ENCODE peak calls at places on chromosomes 12 and 14, in five cellular contexts. U, L, C, Z and S are unnamed samples.

GRCh38 chr14:21668377-21668776 is 5.2 kb downstream of the OR4E1 start:
- DNase-seq in U (no peak), L (no peak), C (no peak), Z (no peak), S (no peak)

GRCh38 chr12:90152897-90153624 is 444.4 kb upstream of the ATP2B1 start:
- DNase-seq in U (no peak), L (no peak), C (no peak), Z (no peak), S (no peak)

GRCh38 chr12:50926415-50926814 is 25.9 kb upstream of the HIGD1C start:
- DNase-seq in U (no peak), L (no peak), C (no peak), Z (no peak), S (no peak)

GRCh38 chr12:111942557-111942956 is 70.4 kb downstream of the TMEM116 start:
- DNase-seq in U (peak), L (no peak), C (no peak), Z (no peak), S (no peak)

GRCh38 chr14:84025258-84026012 is 1504.5 kb upstream of the FLRT2 start:
- DNase-seq in U (no peak), L (no peak), C (no peak), Z (no peak), S (no peak)

GRCh38 chr12:11801643-11802042 is 152.2 kb downstream of the ETV6 start:
- DNase-seq in U (no peak), L (no peak), C (no peak), Z (no peak), S (no peak)

GRCh38 chr12:85693093-85693665 is 143.0 kb downstream of the RASSF9 start:
- DNase-seq in U (no peak), L (no peak), C (no peak), Z (no peak), S (no peak)

GRCh38 chr12:42372154-42372791 is 46.3 kb downstream of the PPHLN1 start:
- DNase-seq in U (peak), L (no peak), C (peak), Z (peak), S (peak)

GRCh38 chr12:40464121-40464520 is 228.1 kb upstream of the CNTN1 start:
- DNase-seq in U (no peak), L (no peak), C (no peak), Z (no peak), S (no peak)

GRCh38 chr12:72313757-72314270 is 41.6 kb downstream of the TRHDE start:
- DNase-seq in U (no peak), L (no peak), C (no peak), Z (no peak), S (no peak)

GRCh38 chr12:65023485-65023884 is 97.6 kb downstream of the WIF1 start:
- DNase-seq in U (no peak), L (no peak), C (no peak), Z (no peak), S (no peak)

GRCh38 chr12:65765436-65765813 is 58.9 kb upstream of the HMGA2 start:
- DNase-seq in U (no peak), L (no peak), C (no peak), Z (no peak), S (no peak)

GRCh38 chr12:124542021-124542941 is 25.1 kb downstream of the NCOR2 start:
- DNase-seq in U (no peak), L (no peak), C (no peak), Z (no peak), S (no peak)

GRCh38 chr12:84912191-84913142 is at the start of gene SLC6A15:
- DNase-seq in U (no peak), L (peak), C (peak), Z (no peak), S (peak)

GRCh38 chr12:107894589-107894988 is 120.1 kb downstream of the ASCL4 start:
- DNase-seq in U (no peak), L (no peak), C (no peak), Z (no peak), S (no peak)

GRCh38 chr12:85557850-85558249 is 277.8 kb downstream of the ALX1 start:
- DNase-seq in U (no peak), L (no peak), C (no peak), Z (no peak), S (no peak)

GRCh38 chr14:23569443-23570151 is 2.0 kb upstream of the AP1G2 start:
- DNase-seq in U (no peak), L (peak), C (peak), Z (no peak), S (no peak)

GRCh38 chr12:122518908-122519307 is 7.8 kb downstream of the RSRC2 start:
- DNase-seq in U (no peak), L (no peak), C (no peak), Z (no peak), S (no peak)

GRCh38 chr14:27181304-27181703 is 583.5 kb upstream of the NOVA1 start:
- DNase-seq in U (no peak), L (no peak), C (no peak), Z (no peak), S (no peak)

GRCh38 chr12:123532808-123533649 is 490 bp downstream of the RILPL1 start:
- DNase-seq in U (no peak), L (peak), C (peak), Z (peak), S (no peak)

GRCh38 chr12:114041590-114041989 is 75.5 kb upstream of the RBM19 start:
- DNase-seq in U (no peak), L (no peak), C (no peak), Z (no peak), S (no peak)

GRCh38 chr12:114938487-114939210 is 254.7 kb upstream of the TBX3 start:
- DNase-seq in U (no peak), L (peak), C (no peak), Z (no peak), S (no peak)

GRCh38 chr14:44962573-44963528 is 861 bp downstream of the TOGARAM1 start:
- DNase-seq in U (no peak), L (peak), C (peak), Z (peak), S (peak)

GRCh38 chr12:32265920-32266319 is 133.4 kb upstream of the FGD4 start:
- DNase-seq in U (no peak), L (no peak), C (no peak), Z (no peak), S (no peak)

GRCh38 chr12:89906178-89906577 is 197.5 kb upstream of the ATP2B1 start:
- DNase-seq in U (no peak), L (no peak), C (no peak), Z (no peak), S (no peak)

GRCh38 chr12:78002878-78003277 is 172.2 kb downstream of the NAV3 start:
- DNase-seq in U (no peak), L (no peak), C (peak), Z (no peak), S (no peak)

GRCh38 chr14:99224948-99225347 is 47.0 kb downstream of the BCL11B start:
- DNase-seq in U (no peak), L (no peak), C (no peak), Z (no peak), S (no peak)

GRCh38 chr12:2396448-2396871 is 343.7 kb downstream of the CACNA1C start:
- DNase-seq in U (peak), L (no peak), C (no peak), Z (no peak), S (no peak)

GRCh38 chr14:87149583-87150354 is 843.2 kb downstream of the GALC start:
- DNase-seq in U (peak), L (peak), C (peak), Z (no peak), S (no peak)

GRCh38 chr14:91796622-91797347 is 64.9 kb upstream of the CATSPERB start:
- DNase-seq in U (peak), L (no peak), C (no peak), Z (no peak), S (no peak)

GRCh38 chr14:37591941-37592287 is 3.1 kb downstream of the FOXA1 start:
- DNase-seq in U (no peak), L (no peak), C (peak), Z (no peak), S (peak)

GRCh38 chr14:105888784-105889665 is 362.6 kb downstream of the TMEM121 start:
- DNase-seq in U (no peak), L (no peak), C (no peak), Z (no peak), S (no peak)

GRCh38 chr12:85130631-85131030 is 94.5 kb downstream of the LRRIQ1 start:
- DNase-seq in U (no peak), L (no peak), C (no peak), Z (no peak), S (no peak)